ENCODE peak calls at places on chromosome 18, in seven cellular contexts. One of them, this sample, is unnamed.

GRCh38 chr18:31233550-31234306 is 71.1 kb upstream of the DSC1 start:
- DNase-seq in fibroblast of villous mesenchyme: no peak
- DNase-seq in AG04449: no peak
- DNase-seq in heart right ventricle: no peak
- DNase-seq in AG10803: no peak
- DNase-seq in CD8-positive, alpha-beta T cell: no peak
- DNase-seq in thoracic aorta: no peak
- DNase-seq in this sample: no peak

GRCh38 chr18:46668694-46669093 is 11.7 kb upstream of the LOXHD1 start:
- DNase-seq in fibroblast of villous mesenchyme: no peak
- DNase-seq in AG04449: no peak
- DNase-seq in heart right ventricle: no peak
- DNase-seq in AG10803: no peak
- DNase-seq in CD8-positive, alpha-beta T cell: no peak
- DNase-seq in thoracic aorta: no peak
- DNase-seq in this sample: no peak

GRCh38 chr18:47632970-47633635 is 297.4 kb downstream of the SMAD2 start:
- DNase-seq in fibroblast of villous mesenchyme: no peak
- DNase-seq in AG04449: no peak
- DNase-seq in heart right ventricle: no peak
- DNase-seq in AG10803: no peak
- DNase-seq in CD8-positive, alpha-beta T cell: no peak
- DNase-seq in thoracic aorta: no peak
- DNase-seq in this sample: no peak

GRCh38 chr18:79982736-79983135 is 5.6 kb downstream of the TXNL4A start:
- DNase-seq in fibroblast of villous mesenchyme: no peak
- DNase-seq in AG04449: no peak
- DNase-seq in heart right ventricle: no peak
- DNase-seq in AG10803: peak; percentile 30
- DNase-seq in CD8-positive, alpha-beta T cell: no peak
- DNase-seq in thoracic aorta: no peak
- DNase-seq in this sample: no peak

GRCh38 chr18:22228930-22229329 is 59.5 kb downstream of the GATA6 start:
- DNase-seq in fibroblast of villous mesenchyme: no peak
- DNase-seq in AG04449: no peak
- DNase-seq in heart right ventricle: no peak
- DNase-seq in AG10803: peak; percentile 35
- DNase-seq in CD8-positive, alpha-beta T cell: no peak
- DNase-seq in thoracic aorta: no peak
- DNase-seq in this sample: no peak

GRCh38 chr18:23964282-23965238 is 50.0 kb upstream of the TTC39C start:
- DNase-seq in fibroblast of villous mesenchyme: no peak
- DNase-seq in AG04449: no peak
- DNase-seq in heart right ventricle: no peak
- DNase-seq in AG10803: no peak
- DNase-seq in CD8-positive, alpha-beta T cell: peak; percentile 64
- DNase-seq in thoracic aorta: no peak
- DNase-seq in this sample: no peak

GRCh38 chr18:21194871-21195771 is 46.9 kb upstream of the GREB1L start:
- DNase-seq in fibroblast of villous mesenchyme: peak; percentile 54
- DNase-seq in AG04449: no peak
- DNase-seq in heart right ventricle: no peak
- DNase-seq in AG10803: peak; percentile 58
- DNase-seq in CD8-positive, alpha-beta T cell: no peak
- DNase-seq in thoracic aorta: no peak
- DNase-seq in this sample: peak; percentile 51

GRCh38 chr18:76380791-76381405 is 114.1 kb downstream of the ZNF516 start:
- DNase-seq in fibroblast of villous mesenchyme: peak; percentile 41
- DNase-seq in AG04449: no peak
- DNase-seq in heart right ventricle: no peak
- DNase-seq in AG10803: no peak
- DNase-seq in CD8-positive, alpha-beta T cell: no peak
- DNase-seq in thoracic aorta: no peak
- DNase-seq in this sample: no peak

GRCh38 chr18:11149441-11150270 is at the start of gene PIEZO2:
- DNase-seq in fibroblast of villous mesenchyme: peak; percentile 77
- DNase-seq in AG04449: no peak
- DNase-seq in heart right ventricle: peak; percentile 29
- DNase-seq in AG10803: peak; percentile 24
- DNase-seq in CD8-positive, alpha-beta T cell: no peak
- DNase-seq in thoracic aorta: no peak
- DNase-seq in this sample: peak; percentile 46
- H3K4me3 ChIP-seq in fibroblast of villous mesenchyme: peak within 1 kb of the TSS; percentile 71
- H3K4me3 ChIP-seq in AG04449: peak within 1 kb of the TSS; percentile 57
- H3K4me3 ChIP-seq in heart right ventricle: peak within 1 kb of the TSS; percentile 22
- H3K4me3 ChIP-seq in AG10803: peak within 1 kb of the TSS; percentile 29
- H3K4me3 ChIP-seq in CD8-positive, alpha-beta T cell: no peak within 1 kb of the TSS
- H3K4me3 ChIP-seq in thoracic aorta: peak within 1 kb of the TSS; percentile 77
- H3K4me3 ChIP-seq in this sample: peak within 1 kb of the TSS; percentile 34

GRCh38 chr18:74040459-74041332 is 106.9 kb downstream of the FBXO15 start:
- DNase-seq in fibroblast of villous mesenchyme: peak; percentile 19
- DNase-seq in AG04449: no peak
- DNase-seq in heart right ventricle: no peak
- DNase-seq in AG10803: peak; percentile 18
- DNase-seq in CD8-positive, alpha-beta T cell: peak; percentile 62
- DNase-seq in thoracic aorta: no peak
- DNase-seq in this sample: no peak
- TF ChIP-seq CTCF in fibroblast of villous mesenchyme: peak; percentile 63
- TF ChIP-seq CTCF in AG04449: peak; percentile 41
- TF ChIP-seq CTCF in heart right ventricle: peak; percentile 45
- TF ChIP-seq CTCF in AG10803: peak; percentile 61
- TF ChIP-seq CTCF in CD8-positive, alpha-beta T cell: peak; percentile 67
- TF ChIP-seq CTCF in thoracic aorta: no peak
- TF ChIP-seq CTCF in this sample: peak; percentile 52

GRCh38 chr18:5543854-5544389 is at the start of gene EPB41L3:
- DNase-seq in fibroblast of villous mesenchyme: no peak
- DNase-seq in AG04449: no peak
- DNase-seq in heart right ventricle: peak; percentile 28
- DNase-seq in AG10803: peak; percentile 28
- DNase-seq in CD8-positive, alpha-beta T cell: no peak
- DNase-seq in thoracic aorta: no peak
- DNase-seq in this sample: peak; percentile 35

GRCh38 chr18:5538541-5538940 is 5.3 kb downstream of the EPB41L3 start:
- DNase-seq in fibroblast of villous mesenchyme: no peak
- DNase-seq in AG04449: no peak
- DNase-seq in heart right ventricle: no peak
- DNase-seq in AG10803: no peak
- DNase-seq in CD8-positive, alpha-beta T cell: no peak
- DNase-seq in thoracic aorta: no peak
- DNase-seq in this sample: no peak

GRCh38 chr18:5546660-5547059 is 2.9 kb upstream of the EPB41L3 start:
- DNase-seq in fibroblast of villous mesenchyme: peak; percentile 10
- DNase-seq in AG04449: no peak
- DNase-seq in heart right ventricle: no peak
- DNase-seq in AG10803: peak; percentile 58
- DNase-seq in CD8-positive, alpha-beta T cell: no peak
- DNase-seq in thoracic aorta: no peak
- DNase-seq in this sample: peak; percentile 72

GRCh38 chr18:5543036-5543671 is 643 bp downstream of the EPB41L3 start:
- DNase-seq in fibroblast of villous mesenchyme: no peak
- DNase-seq in AG04449: no peak
- DNase-seq in heart right ventricle: no peak
- DNase-seq in AG10803: no peak
- DNase-seq in CD8-positive, alpha-beta T cell: no peak
- DNase-seq in thoracic aorta: no peak
- DNase-seq in this sample: no peak

DNA sequence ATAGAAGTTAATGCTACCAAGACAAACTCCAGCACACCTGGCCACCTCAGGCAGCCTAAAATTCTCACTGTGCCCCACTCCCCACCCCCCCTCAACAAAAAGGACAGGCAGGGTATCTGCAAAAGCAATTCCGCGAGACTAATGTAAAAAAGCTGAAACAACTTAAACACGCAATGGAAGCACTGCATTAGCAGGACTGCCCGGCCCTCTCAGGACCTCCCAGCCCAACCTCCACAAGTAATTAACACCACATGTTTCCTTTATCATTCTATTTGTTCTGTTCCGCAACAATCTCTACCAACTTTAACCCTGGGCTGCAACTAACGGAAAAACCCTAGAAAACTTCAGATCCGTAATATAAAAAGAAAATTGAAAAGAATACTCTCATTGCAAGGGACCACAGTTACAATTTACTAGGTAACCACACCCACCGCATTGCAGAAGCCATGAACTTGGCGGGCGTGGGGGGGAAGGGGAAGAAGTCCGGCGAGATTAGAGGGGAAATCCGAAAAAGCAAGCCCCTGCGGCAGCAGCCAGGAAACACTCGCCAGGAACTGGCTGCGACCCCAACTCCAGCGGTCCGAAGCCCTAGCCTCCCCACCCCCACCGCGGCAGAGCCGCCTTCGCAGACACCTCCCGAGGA is 1.3 kb downstream of the EPB41L3 start:
- DNase-seq in fibroblast of villous mesenchyme: no peak
- DNase-seq in AG04449: no peak
- DNase-seq in heart right ventricle: peak; percentile 27
- DNase-seq in AG10803: peak; percentile 27
- DNase-seq in CD8-positive, alpha-beta T cell: no peak
- DNase-seq in thoracic aorta: no peak
- DNase-seq in this sample: peak; percentile 45
- H3K4me3 ChIP-seq in fibroblast of villous mesenchyme: no peak overlapping the region
- H3K4me3 ChIP-seq in AG04449: peak overlapping the region; percentile 54
- H3K4me3 ChIP-seq in heart right ventricle: peak overlapping the region; percentile 76
- H3K4me3 ChIP-seq in AG10803: peak overlapping the region; percentile 69
- H3K4me3 ChIP-seq in CD8-positive, alpha-beta T cell: no peak overlapping the region
- H3K4me3 ChIP-seq in thoracic aorta: peak overlapping the region; percentile 66
- H3K4me3 ChIP-seq in this sample: peak overlapping the region; percentile 71

GRCh38 chr18:7735194-7735593 is 168.1 kb downstream of the PTPRM start:
- DNase-seq in fibroblast of villous mesenchyme: no peak
- DNase-seq in AG04449: no peak
- DNase-seq in heart right ventricle: no peak
- DNase-seq in AG10803: no peak
- DNase-seq in CD8-positive, alpha-beta T cell: no peak
- DNase-seq in thoracic aorta: no peak
- DNase-seq in this sample: no peak
- TF ChIP-seq CTCF in fibroblast of villous mesenchyme: peak; percentile 40
- TF ChIP-seq CTCF in AG04449: peak; percentile 5
- TF ChIP-seq CTCF in heart right ventricle: peak; percentile 63
- TF ChIP-seq CTCF in AG10803: peak; percentile 44
- TF ChIP-seq CTCF in CD8-positive, alpha-beta T cell: no peak
- TF ChIP-seq CTCF in thoracic aorta: no peak
- TF ChIP-seq CTCF in this sample: peak; percentile 32

GRCh38 chr18:73043231-73044000 is 175.6 kb upstream of the NETO1 start:
- DNase-seq in fibroblast of villous mesenchyme: no peak
- DNase-seq in AG04449: no peak
- DNase-seq in heart right ventricle: no peak
- DNase-seq in AG10803: no peak
- DNase-seq in CD8-positive, alpha-beta T cell: no peak
- DNase-seq in thoracic aorta: no peak
- DNase-seq in this sample: no peak

GRCh38 chr18:73038336-73038735 is 170.5 kb upstream of the NETO1 start:
- DNase-seq in fibroblast of villous mesenchyme: no peak
- DNase-seq in AG04449: no peak
- DNase-seq in heart right ventricle: no peak
- DNase-seq in AG10803: no peak
- DNase-seq in CD8-positive, alpha-beta T cell: no peak
- DNase-seq in thoracic aorta: no peak
- DNase-seq in this sample: no peak

GRCh38 chr18:73045037-73045436 is 177.2 kb upstream of the NETO1 start:
- DNase-seq in fibroblast of villous mesenchyme: no peak
- DNase-seq in AG04449: no peak
- DNase-seq in heart right ventricle: no peak
- DNase-seq in AG10803: no peak
- DNase-seq in CD8-positive, alpha-beta T cell: no peak
- DNase-seq in thoracic aorta: no peak
- DNase-seq in this sample: no peak

GRCh38 chr18:73040247-73040646 is 172.5 kb upstream of the NETO1 start:
- DNase-seq in fibroblast of villous mesenchyme: no peak
- DNase-seq in AG04449: no peak
- DNase-seq in heart right ventricle: no peak
- DNase-seq in AG10803: no peak
- DNase-seq in CD8-positive, alpha-beta T cell: no peak
- DNase-seq in thoracic aorta: no peak
- DNase-seq in this sample: no peak
- H3K4me3 ChIP-seq in fibroblast of villous mesenchyme: no peak overlapping the region
- H3K4me3 ChIP-seq in AG04449: no peak overlapping the region
- H3K4me3 ChIP-seq in heart right ventricle: no peak overlapping the region
- H3K4me3 ChIP-seq in AG10803: no peak overlapping the region
- H3K4me3 ChIP-seq in CD8-positive, alpha-beta T cell: no peak overlapping the region
- H3K4me3 ChIP-seq in thoracic aorta: no peak overlapping the region
- H3K4me3 ChIP-seq in this sample: no peak overlapping the region